ENCODE peak calls at places on chromosome 3, in seven cellular contexts. N is natural killer cell, V is HFFc6, J is RWPE1, M is cardiac muscle cell, U is neural crest cell, R is progenitor cell of endocrine pancreas. Y is an unnamed sample.

GRCh38 chr3:38834110-38834509 is 18.1 kb upstream of the SCN10A start:
- DNase-seq in N (no peak), V (peak; percentile 59), J (peak; percentile 37), M (peak; percentile 96), U (peak; percentile 40), R (no peak), Y (peak; percentile 41)

GRCh38 chr3:36696799-36697198 is 67.6 kb downstream of the DCLK3 start:
- DNase-seq in N (no peak), V (no peak), J (no peak), M (no peak), U (no peak), R (no peak), Y (no peak)

GRCh38 chr3:99568936-99569335 is 69.5 kb upstream of the COL8A1 start:
- DNase-seq in N (no peak), V (no peak), J (no peak), M (no peak), U (no peak), R (no peak), Y (no peak)

GRCh38 chr3:38617137-38617536 is 32.4 kb downstream of the SCN5A start:
- DNase-seq in N (no peak), V (no peak), J (no peak), M (no peak), U (no peak), R (no peak), Y (no peak)

GRCh38 chr3:3821780-3822179 is 22.5 kb downstream of the LRRN1 start:
- DNase-seq in N (no peak), V (no peak), J (no peak), M (no peak), U (no peak), R (no peak), Y (no peak)

GRCh38 chr3:133892546-133893231 is 3.0 kb downstream of the RAB6B start:
- DNase-seq in N (no peak), V (no peak), J (no peak), M (no peak), U (no peak), R (no peak), Y (no peak)

GRCh38 chr3:171743327-171744054 is 66.8 kb downstream of the PLD1 start:
- DNase-seq in N (no peak), V (no peak), J (no peak), M (no peak), U (no peak), R (no peak), Y (no peak)

GRCh38 chr3:123914829-123915228 is 30.7 kb upstream of the MYLK start:
- DNase-seq in N (no peak), V (no peak), J (no peak), M (no peak), U (no peak), R (no peak), Y (no peak)

GRCh38 chr3:36244728-36245127 is 135.6 kb upstream of the STAC start:
- DNase-seq in N (no peak), V (no peak), J (peak; percentile 11), M (peak; percentile 9), U (no peak), R (no peak), Y (no peak)

GRCh38 chr3:81443948-81444347 is 317.5 kb downstream of the GBE1 start:
- DNase-seq in N (no peak), V (peak; percentile 25), J (peak; percentile 18), M (peak; percentile 83), U (no peak), R (no peak), Y (no peak)

GRCh38 chr3:9810357-9810726 is 280 bp downstream of the TTLL3 start:
- DNase-seq in N (no peak), V (no peak), J (no peak), M (no peak), U (no peak), R (no peak), Y (no peak)

GRCh38 chr3:135989247-135989646 is 23.7 kb downstream of the PPP2R3A start:
- DNase-seq in N (no peak), V (peak; percentile 31), J (no peak), M (no peak), U (no peak), R (no peak), Y (no peak)

GRCh38 chr3:157113832-157114505 is 46.0 kb downstream of the CCNL1 start:
- DNase-seq in N (no peak), V (no peak), J (no peak), M (no peak), U (no peak), R (no peak), Y (no peak)

GRCh38 chr3:88617283-88617682 is 467.5 kb downstream of the C3orf38 start:
- DNase-seq in N (no peak), V (no peak), J (no peak), M (no peak), U (no peak), R (no peak), Y (no peak)

GRCh38 chr3:4820296-4821121 is 158.7 kb upstream of the BHLHE40 start:
- DNase-seq in N (no peak), V (no peak), J (no peak), M (no peak), U (no peak), R (no peak), Y (no peak)

GRCh38 chr3:59432676-59433075 is 382.9 kb upstream of the CFAP20DC start:
- DNase-seq in N (no peak), V (no peak), J (no peak), M (no peak), U (no peak), R (no peak), Y (no peak)

GRCh38 chr3:105152987-105153386 is 213.7 kb upstream of the ALCAM start:
- DNase-seq in N (no peak), V (no peak), J (no peak), M (no peak), U (no peak), R (no peak), Y (no peak)

GRCh38 chr3:100045696-100046095 is 68.6 kb downstream of the FILIP1L start:
- DNase-seq in N (no peak), V (peak; percentile 76), J (no peak), M (peak; percentile 98), U (no peak), R (no peak), Y (no peak)

GRCh38 chr3:194685723-194686413 is at the start of gene FAM43A:
- DNase-seq in N (peak; percentile 79), V (peak; percentile 95), J (peak; percentile 91), M (peak; percentile 97), U (peak; percentile 74), R (peak; percentile 38), Y (peak; percentile 87)
- TF ChIP-seq CTCF in N (no peak), V (peak; percentile 56), J (no peak), M (peak; percentile 33), U (peak; percentile 27), R (peak; percentile 19), Y (no peak)

GRCh38 chr3:44861412-44862220 is at the start of gene TMEM42:
- DNase-seq in N (peak; percentile 92), V (peak; percentile 80), J (peak; percentile 81), M (peak; percentile 96), U (peak; percentile 82), R (peak; percentile 87), Y (peak; percentile 90)
- TF ChIP-seq CTCF in N (no peak), V (no peak), J (no peak), M (peak; percentile 44), U (no peak), R (peak; percentile 47), Y (no peak)

GRCh38 chr3:113275876-113276580 is 64.7 kb downstream of the BOC start:
- DNase-seq in N (peak; percentile 21), V (peak; percentile 1), J (peak; percentile 16), M (peak; percentile 69), U (peak; percentile 40), R (no peak), Y (no peak)
- TF ChIP-seq CTCF in N (no peak), V (peak; percentile 45), J (no peak), M (peak; percentile 24), U (peak; percentile 29), R (peak; percentile 44), Y (no peak)

DNA sequence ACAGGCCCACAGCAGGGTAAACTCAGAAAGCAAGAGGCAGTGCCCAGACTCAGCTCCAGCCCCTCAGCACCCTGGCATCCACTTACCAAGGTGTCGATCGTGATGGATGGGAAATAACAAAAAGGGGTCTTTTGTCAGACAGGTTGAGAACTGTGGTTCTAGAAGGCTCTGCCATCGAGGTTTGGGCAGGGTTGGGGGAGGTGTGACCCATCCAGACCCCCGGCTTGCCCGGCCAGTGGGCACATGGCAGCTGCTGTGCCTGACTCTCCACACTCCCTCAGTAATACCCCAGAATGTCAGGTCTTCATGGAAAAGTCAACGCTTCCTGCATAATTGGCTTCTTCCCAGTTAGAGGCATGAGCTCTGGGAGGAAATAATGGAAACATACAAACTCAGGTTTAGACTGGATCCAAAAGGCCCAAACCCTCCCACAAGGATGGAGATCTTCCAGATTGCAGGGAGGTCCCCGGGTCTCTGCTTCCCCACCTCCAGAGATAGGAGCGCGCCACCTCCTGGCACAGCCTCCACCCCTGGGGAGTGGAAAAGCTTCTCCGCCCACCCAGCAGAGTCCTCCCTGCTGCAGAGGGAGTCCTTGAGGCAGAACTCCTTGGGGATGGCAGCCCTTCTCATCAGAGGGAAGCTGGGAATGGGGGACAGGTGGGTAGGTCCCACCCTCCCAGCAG is 149.8 kb upstream of the IQSEC1 start:
- DNase-seq in N (no peak), V (no peak), J (no peak), M (no peak), U (no peak), R (no peak), Y (no peak)
- TF ChIP-seq CTCF in N (no peak), V (no peak), J (no peak), M (no peak), U (no peak), R (no peak), Y (no peak)

DNA sequence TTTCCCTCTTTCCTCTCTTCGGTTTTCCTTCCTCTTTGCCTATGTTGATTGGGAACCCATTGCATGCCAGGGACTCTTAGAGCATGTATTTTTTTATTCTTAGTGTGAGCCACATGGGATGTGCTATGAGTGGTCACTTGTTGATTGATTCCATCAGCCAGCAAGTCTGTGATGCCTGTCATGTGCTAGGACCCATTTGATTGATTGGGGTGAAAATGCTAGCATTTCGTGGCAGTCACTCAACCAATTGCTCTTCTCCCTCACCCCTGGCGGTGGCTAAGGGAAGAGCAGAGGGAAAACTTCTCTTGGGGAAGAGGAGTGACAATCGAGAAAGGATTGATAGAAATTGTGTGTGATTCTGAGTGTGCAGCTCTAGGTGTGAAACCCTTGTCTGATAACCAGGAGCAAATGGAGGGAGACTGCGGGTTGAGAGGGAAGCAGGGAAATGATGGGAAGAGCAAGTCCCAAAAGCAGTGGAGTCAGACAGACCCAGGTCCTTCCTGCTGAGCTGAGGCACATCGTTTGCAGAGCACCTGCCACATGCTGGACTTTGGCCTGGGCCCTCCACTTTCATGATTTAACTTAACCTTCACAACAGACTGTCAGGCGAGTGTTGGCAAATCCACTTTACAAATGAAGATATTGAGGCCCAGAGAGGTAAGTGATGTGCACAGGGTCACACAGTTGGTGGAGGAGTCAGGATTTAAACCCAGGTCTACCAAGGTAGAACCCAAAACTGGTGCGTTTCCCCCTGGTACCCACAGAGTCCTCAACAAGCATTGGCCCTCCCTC is 40.0 kb downstream of the SLC6A11 start:
- DNase-seq in N (no peak), V (no peak), J (no peak), M (no peak), U (no peak), R (no peak), Y (peak; percentile 24)
- TF ChIP-seq CTCF in N (no peak), V (peak; percentile 61), J (peak; percentile 9), M (peak; percentile 49), U (peak; percentile 57), R (peak; percentile 59), Y (peak; percentile 47)

DNA sequence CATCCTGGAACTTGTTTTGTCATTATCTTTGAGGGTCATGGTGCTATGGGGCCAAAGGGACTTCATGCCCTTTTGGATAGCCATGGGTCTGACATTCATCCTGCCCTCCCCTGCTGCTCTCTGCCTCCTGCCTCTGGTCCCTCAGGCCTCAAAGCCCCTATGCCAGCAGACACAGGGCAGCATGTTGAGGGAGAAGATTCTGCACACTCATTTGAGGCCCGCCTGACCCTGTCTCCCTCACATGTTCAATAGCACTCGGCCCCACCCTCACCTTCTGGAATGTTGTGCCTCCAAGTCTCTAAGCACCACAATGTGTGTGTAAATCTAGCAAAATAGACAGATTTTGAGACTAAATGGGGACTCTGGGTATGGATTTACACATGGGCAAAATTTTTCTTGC is 178.7 kb upstream of the ANKRD28 start:
- DNase-seq in N (no peak), V (no peak), J (no peak), M (no peak), U (no peak), R (no peak), Y (no peak)
- TF ChIP-seq CTCF in N (no peak), V (no peak), J (no peak), M (no peak), U (no peak), R (no peak), Y (no peak)